ENCODE peak calls at places on chromosomes 6 and 20, in four cellular contexts. One of them, this sample, is unnamed.

GRCh38 chr20:48286571-48287551 is 501.6 kb upstream of the SULF2 start:
- DNase-seq in activated T-helper 2 cell treated with anti-CD3 and anti-CD28 coated beads, Interferon-gamma antibody, Interleukin-2, Interleukin-4, amounts not matched to agents 10 μg/mL and 5 μg/mL and 100 μg/mL, durations not matched to agents 14 hours and 24 hours and 36 hours: no peak
- DNase-seq in CD8-positive, alpha-beta memory T cell: no peak
- DNase-seq in SK-N-DZ: peak; percentile 82
- DNase-seq in this sample: no peak

GRCh38 chr6:64439274-64439673 is 803.7 kb downstream of the PHF3 start:
- DNase-seq in activated T-helper 2 cell treated with anti-CD3 and anti-CD28 coated beads, Interferon-gamma antibody, Interleukin-2, Interleukin-4, amounts not matched to agents 10 μg/mL and 5 μg/mL and 100 μg/mL, durations not matched to agents 14 hours and 24 hours and 36 hours: no peak
- DNase-seq in CD8-positive, alpha-beta memory T cell: no peak
- DNase-seq in SK-N-DZ: no peak
- DNase-seq in this sample: no peak

GRCh38 chr20:43563429-43563828 is 4.6 kb downstream of the SGK2 start:
- DNase-seq in activated T-helper 2 cell treated with anti-CD3 and anti-CD28 coated beads, Interferon-gamma antibody, Interleukin-2, Interleukin-4, amounts not matched to agents 10 μg/mL and 5 μg/mL and 100 μg/mL, durations not matched to agents 14 hours and 24 hours and 36 hours: no peak
- DNase-seq in CD8-positive, alpha-beta memory T cell: no peak
- DNase-seq in SK-N-DZ: no peak
- DNase-seq in this sample: no peak

GRCh38 chr6:108200186-108200585 is 34.4 kb downstream of the NR2E1 start:
- DNase-seq in activated T-helper 2 cell treated with anti-CD3 and anti-CD28 coated beads, Interferon-gamma antibody, Interleukin-2, Interleukin-4, amounts not matched to agents 10 μg/mL and 5 μg/mL and 100 μg/mL, durations not matched to agents 14 hours and 24 hours and 36 hours: no peak
- DNase-seq in CD8-positive, alpha-beta memory T cell: no peak
- DNase-seq in SK-N-DZ: no peak
- DNase-seq in this sample: no peak

GRCh38 chr6:45617441-45617840 is 239.7 kb upstream of the SUPT3H start:
- DNase-seq in activated T-helper 2 cell treated with anti-CD3 and anti-CD28 coated beads, Interferon-gamma antibody, Interleukin-2, Interleukin-4, amounts not matched to agents 10 μg/mL and 5 μg/mL and 100 μg/mL, durations not matched to agents 14 hours and 24 hours and 36 hours: no peak
- DNase-seq in CD8-positive, alpha-beta memory T cell: no peak
- DNase-seq in SK-N-DZ: no peak
- DNase-seq in this sample: no peak

GRCh38 chr20:4672948-4673347 is 48.8 kb upstream of the PRND start:
- DNase-seq in activated T-helper 2 cell treated with anti-CD3 and anti-CD28 coated beads, Interferon-gamma antibody, Interleukin-2, Interleukin-4, amounts not matched to agents 10 μg/mL and 5 μg/mL and 100 μg/mL, durations not matched to agents 14 hours and 24 hours and 36 hours: no peak
- DNase-seq in CD8-positive, alpha-beta memory T cell: no peak
- DNase-seq in SK-N-DZ: no peak
- DNase-seq in this sample: no peak

GRCh38 chr6:3226422-3227362 is 761 bp downstream of the TUBB2B start:
- DNase-seq in activated T-helper 2 cell treated with anti-CD3 and anti-CD28 coated beads, Interferon-gamma antibody, Interleukin-2, Interleukin-4, amounts not matched to agents 10 μg/mL and 5 μg/mL and 100 μg/mL, durations not matched to agents 14 hours and 24 hours and 36 hours: no peak
- DNase-seq in CD8-positive, alpha-beta memory T cell: no peak
- DNase-seq in SK-N-DZ: peak; percentile 50
- DNase-seq in this sample: no peak

GRCh38 chr6:17237246-17237645 is 43.9 kb upstream of the RBM24 start:
- DNase-seq in activated T-helper 2 cell treated with anti-CD3 and anti-CD28 coated beads, Interferon-gamma antibody, Interleukin-2, Interleukin-4, amounts not matched to agents 10 μg/mL and 5 μg/mL and 100 μg/mL, durations not matched to agents 14 hours and 24 hours and 36 hours: no peak
- DNase-seq in CD8-positive, alpha-beta memory T cell: no peak
- DNase-seq in SK-N-DZ: no peak
- DNase-seq in this sample: no peak

GRCh38 chr6:157982580-157983438 is 1.1 kb downstream of the SYNJ2 start:
- DNase-seq in activated T-helper 2 cell treated with anti-CD3 and anti-CD28 coated beads, Interferon-gamma antibody, Interleukin-2, Interleukin-4, amounts not matched to agents 10 μg/mL and 5 μg/mL and 100 μg/mL, durations not matched to agents 14 hours and 24 hours and 36 hours: no peak
- DNase-seq in CD8-positive, alpha-beta memory T cell: no peak
- DNase-seq in SK-N-DZ: no peak
- DNase-seq in this sample: no peak

GRCh38 chr6:37741757-37742400 is 44.2 kb upstream of the MDGA1 start:
- DNase-seq in activated T-helper 2 cell treated with anti-CD3 and anti-CD28 coated beads, Interferon-gamma antibody, Interleukin-2, Interleukin-4, amounts not matched to agents 10 μg/mL and 5 μg/mL and 100 μg/mL, durations not matched to agents 14 hours and 24 hours and 36 hours: no peak
- DNase-seq in CD8-positive, alpha-beta memory T cell: no peak
- DNase-seq in SK-N-DZ: no peak
- DNase-seq in this sample: no peak

GRCh38 chr6:12371641-12372146 is 81.5 kb downstream of the EDN1 start:
- DNase-seq in activated T-helper 2 cell treated with anti-CD3 and anti-CD28 coated beads, Interferon-gamma antibody, Interleukin-2, Interleukin-4, amounts not matched to agents 10 μg/mL and 5 μg/mL and 100 μg/mL, durations not matched to agents 14 hours and 24 hours and 36 hours: no peak
- DNase-seq in CD8-positive, alpha-beta memory T cell: no peak
- DNase-seq in SK-N-DZ: no peak
- DNase-seq in this sample: no peak

GRCh38 chr6:27599859-27600532 is 127.1 kb upstream of the ZNF184 start:
- DNase-seq in activated T-helper 2 cell treated with anti-CD3 and anti-CD28 coated beads, Interferon-gamma antibody, Interleukin-2, Interleukin-4, amounts not matched to agents 10 μg/mL and 5 μg/mL and 100 μg/mL, durations not matched to agents 14 hours and 24 hours and 36 hours: no peak
- DNase-seq in CD8-positive, alpha-beta memory T cell: no peak
- DNase-seq in SK-N-DZ: no peak
- DNase-seq in this sample: no peak

GRCh38 chr6:139472341-139473038 is 98.0 kb upstream of the CITED2 start:
- DNase-seq in activated T-helper 2 cell treated with anti-CD3 and anti-CD28 coated beads, Interferon-gamma antibody, Interleukin-2, Interleukin-4, amounts not matched to agents 10 μg/mL and 5 μg/mL and 100 μg/mL, durations not matched to agents 14 hours and 24 hours and 36 hours: no peak
- DNase-seq in CD8-positive, alpha-beta memory T cell: no peak
- DNase-seq in SK-N-DZ: no peak
- DNase-seq in this sample: no peak

GRCh38 chr6:77298298-77298697 is 165.0 kb downstream of the HTR1B start:
- DNase-seq in activated T-helper 2 cell treated with anti-CD3 and anti-CD28 coated beads, Interferon-gamma antibody, Interleukin-2, Interleukin-4, amounts not matched to agents 10 μg/mL and 5 μg/mL and 100 μg/mL, durations not matched to agents 14 hours and 24 hours and 36 hours: no peak
- DNase-seq in CD8-positive, alpha-beta memory T cell: no peak
- DNase-seq in SK-N-DZ: no peak
- DNase-seq in this sample: no peak

GRCh38 chr6:7770111-7770510 is 44.2 kb downstream of the BMP6 start:
- DNase-seq in activated T-helper 2 cell treated with anti-CD3 and anti-CD28 coated beads, Interferon-gamma antibody, Interleukin-2, Interleukin-4, amounts not matched to agents 10 μg/mL and 5 μg/mL and 100 μg/mL, durations not matched to agents 14 hours and 24 hours and 36 hours: no peak
- DNase-seq in CD8-positive, alpha-beta memory T cell: no peak
- DNase-seq in SK-N-DZ: no peak
- DNase-seq in this sample: no peak

This sample was measured in immature natural killer cell.